ENCODE peak calls at places on chromosomes 1 and 21, in six cellular contexts. A, E, G, R, M and Z are unnamed samples.
A peak's percentile ranks its signal among the peaks of the same experiment; 100 is the strongest.

GRCh38 chr1:216071227-216071626 is 352.0 kb downstream of the USH2A start:
- DNase-seq in R (no peak), M (no peak), A (no peak), E (no peak), G (no peak), Z (no peak)

GRCh38 chr1:221829327-221830011 is 87.6 kb upstream of the DUSP10 start:
- DNase-seq in A (no peak), R (no peak), M (peak; percentile 28), G (no peak), E (no peak), Z (no peak)

GRCh38 chr1:30822966-30823581 is 65.5 kb upstream of the LAPTM5 start:
- DNase-seq in G (no peak), R (peak; percentile 32), M (peak; percentile 20), A (no peak), E (no peak), Z (no peak)

GRCh38 chr1:65681101-65681500 is 111.6 kb upstream of the PDE4B start:
- DNase-seq in R (no peak), A (no peak), G (no peak), E (no peak), M (no peak), Z (no peak)

GRCh38 chr1:244573768-244574167 is 79.2 kb upstream of the DESI2 start:
- DNase-seq in E (no peak), R (no peak), M (no peak), A (no peak), G (no peak), Z (no peak)

GRCh38 chr1:81702903-81703302 is 97.8 kb upstream of the ADGRL2 start:
- DNase-seq in A (no peak), G (no peak), E (no peak), R (no peak), M (no peak), Z (no peak)

GRCh38 chr1:200780545-200781444 is 42.1 kb downstream of the CAMSAP2 start:
- DNase-seq in M (no peak), E (no peak), A (peak; percentile 3), G (no peak), R (peak; percentile 38), Z (no peak)

GRCh38 chr1:58290685-58291372 is 255.7 kb downstream of the OMA1 start:
- DNase-seq in M (no peak), E (no peak), A (no peak), G (no peak), R (peak; percentile 43), Z (no peak)

GRCh38 chr1:185108324-185108723 is 48.4 kb downstream of the TRMT1L start:
- DNase-seq in M (no peak), A (no peak), E (no peak), R (peak; percentile 47), G (no peak), Z (no peak)

GRCh38 chr1:245735831-245736530 is 581.2 kb downstream of the KIF26B start:
- DNase-seq in E (no peak), R (no peak), G (no peak), M (no peak), A (no peak), Z (no peak)

GRCh38 chr21:45618846-45619485 is 24.6 kb upstream of the PCBP3 start:
- DNase-seq in M (no peak), A (no peak), G (no peak), R (peak; percentile 55), E (no peak), Z (no peak)

GRCh38 chr1:228016653-228017355 is 10.0 kb downstream of the WNT3A start:
- DNase-seq in M (no peak), G (no peak), R (no peak), E (no peak), A (no peak), Z (no peak)

GRCh38 chr21:44874497-44875331 is 1.2 kb upstream of the PTTG1IP start:
- DNase-seq in G (no peak), A (peak; percentile 49), M (peak; percentile 38), E (no peak), R (peak; percentile 53), Z (no peak)